ENCODE peak calls at places on chromosomes 2 and 18, in four cellular contexts. P is endothelial cell of umbilical vein, C is spleen, D is NB4. O is an unnamed sample.

GRCh38 chr2:159811232-159811631 is 13.2 kb upstream of the CD302 start:
- DNase-seq in P (no peak), D (no peak), C (no peak), O (no peak)

GRCh38 chr2:217954971-217955740 is 47.6 kb downstream of the TNS1 start:
- DNase-seq in D (no peak), P (no peak), C (peak), O (no peak)

GRCh38 chr2:19682493-19682892 is 219.3 kb downstream of the TTC32 start:
- DNase-seq in P (no peak), D (no peak), C (no peak), O (no peak)

GRCh38 chr2:105261061-105261460 is 19.5 kb downstream of the GPR45 start:
- DNase-seq in P (no peak), C (no peak), D (no peak), O (no peak)

GRCh38 chr2:239211391-239212094 is 189.3 kb downstream of the HDAC4 start:
- DNase-seq in C (no peak), P (no peak), D (no peak), O (no peak)

GRCh38 chr18:47113796-47114540 is 36.3 kb downstream of the HDHD2 start:
- DNase-seq in P (no peak), D (no peak), C (no peak), O (no peak)

GRCh38 chr2:234102112-234102511 is 51.6 kb downstream of the SPP2 start:
- DNase-seq in D (no peak), C (no peak), P (no peak), O (no peak)

GRCh38 chr2:72112421-72112820 is 35.2 kb downstream of the CYP26B1 start:
- DNase-seq in P (peak), D (no peak), C (no peak), O (no peak)

GRCh38 chr2:24970483-24971299 is 1.1 kb downstream of the DNAJC27 start:
- DNase-seq in C (no peak), P (peak), D (peak), O (peak)

GRCh38 chr2:110869472-110870446 is 137.4 kb downstream of the ACOXL start:
- DNase-seq in D (peak), C (no peak), P (no peak), O (no peak)

GRCh38 chr2:86221066-86221684 is 21.9 kb downstream of the MRPL35 start:
- DNase-seq in D (peak), P (peak), C (no peak), O (peak)

GRCh38 chr2:104033399-104033798 is 820.5 kb upstream of the POU3F3 start:
- DNase-seq in D (peak), C (no peak), P (no peak), O (no peak)

GRCh38 chr2:61362873-61363272 is 108.0 kb downstream of the USP34 start:
- DNase-seq in C (no peak), D (no peak), P (no peak), O (no peak)

GRCh38 chr2:13009027-13009426 is 292.3 kb downstream of the TRIB2 start:
- DNase-seq in D (no peak), P (no peak), C (no peak), O (no peak)

GRCh38 chr18:49230331-49230730 is 230.1 kb downstream of the DYM start:
- DNase-seq in D (no peak), C (no peak), P (no peak), O (no peak)

GRCh38 chr18:79337184-79337583 is 58.5 kb upstream of the NFATC1 start:
- DNase-seq in D (no peak), P (no peak), C (no peak), O (no peak)

GRCh38 chr2:238872628-238873400 is 24.9 kb downstream of the TWIST2 start:
- DNase-seq in D (no peak), P (no peak), C (peak), O (no peak)

GRCh38 chr2:133504566-133505505 is 63.4 kb downstream of the NCKAP5 start:
- DNase-seq in C (no peak), D (no peak), P (peak), O (no peak)

GRCh38 chr2:104658840-104659591 is 194.9 kb upstream of the POU3F3 start:
- DNase-seq in D (no peak), P (no peak), C (no peak), O (no peak)

GRCh38 chr2:167607211-167607610 is 640.2 kb downstream of the STK39 start:
- DNase-seq in P (no peak), D (no peak), C (no peak), O (no peak)

GRCh38 chr2:199668648-199669047 is 182.3 kb downstream of the FTCDNL1 start:
- DNase-seq in D (no peak), C (no peak), P (no peak), O (no peak)

GRCh38 chr2:63735931-63736820 is 105.5 kb upstream of the UGP2 start:
- DNase-seq in C (no peak), D (no peak), P (peak), O (no peak)

GRCh38 chr2:185316383-185316782 is 422.2 kb upstream of the FSIP2 start:
- DNase-seq in C (no peak), D (no peak), P (no peak), O (no peak)

GRCh38 chr2:224778474-224778877 is 62.3 kb upstream of the CCDC195 start:
- DNase-seq in D (peak), C (no peak), P (peak), O (peak)

GRCh38 chr18:77203851-77204250 is 45.8 kb upstream of the GALR1 start:
- DNase-seq in P (no peak), C (no peak), D (no peak), O (no peak)

GRCh38 chr2:147641644-147642043 is 203.2 kb upstream of the ACVR2A start:
- DNase-seq in C (no peak), D (no peak), P (no peak), O (no peak)

GRCh38 chr2:133717497-133717896 is 149.2 kb upstream of the NCKAP5 start:
- DNase-seq in C (no peak), D (no peak), P (no peak), O (no peak)

GRCh38 chr2:128535928-128536327 is 217.3 kb upstream of the HS6ST1 start:
- DNase-seq in P (peak), C (peak), D (peak), O (no peak)

GRCh38 chr2:189782221-189782671 is 1.9 kb downstream of the ORMDL1 start:
- DNase-seq in C (no peak), P (no peak), D (peak), O (peak)

GRCh38 chr2:212919238-212919637 is 232.2 kb downstream of the IKZF2 start:
- DNase-seq in C (no peak), D (no peak), P (no peak), O (no peak)

GRCh38 chr2:72149556-72150156 is 2.0 kb upstream of the CYP26B1 start:
- DNase-seq in P (peak), C (peak), D (no peak), O (no peak)

GRCh38 chr2:18456026-18456425 is 104.4 kb downstream of the RDH14 start:
- DNase-seq in C (no peak), D (no peak), P (peak), O (no peak)

GRCh38 chr2:75258620-75259019 is 59.3 kb upstream of the TACR1 start:
- DNase-seq in C (no peak), P (no peak), D (no peak), O (no peak)

GRCh38 chr2:172102159-172102857 is 392 bp downstream of the DLX2 start:
- DNase-seq in D (peak), C (peak), P (peak), O (peak)

GRCh38 chr2:9815844-9816279 is 27.4 kb upstream of the TAF1B start:
- DNase-seq in P (no peak), D (no peak), C (no peak), O (no peak)

GRCh38 chr2:21453728-21454127 is 330.0 kb downstream of the TDRD15 start:
- DNase-seq in D (no peak), C (no peak), P (no peak), O (no peak)

GRCh38 chr2:67234443-67234842 is 162.7 kb upstream of the ETAA1 start:
- DNase-seq in P (peak), C (no peak), D (peak), O (no peak)

GRCh38 chr2:226184940-226185575 is 614.6 kb downstream of the IRS1 start:
- DNase-seq in C (no peak), D (peak), P (no peak), O (no peak)

GRCh38 chr18:10239138-10239537 is 215.3 kb upstream of the APCDD1 start:
- DNase-seq in C (no peak), D (no peak), P (peak), O (no peak)

GRCh38 chr2:206984206-206984605 is 44.9 kb downstream of the CPO start:
- DNase-seq in D (peak), C (no peak), P (no peak), O (no peak)

GRCh38 chr2:206981739-206982336 is 42.5 kb downstream of the CPO start:
- DNase-seq in P (peak), C (peak), D (peak), O (peak)

GRCh38 chr2:206981089-206981674 is 41.9 kb downstream of the CPO start:
- DNase-seq in P (no peak), D (no peak), C (no peak), O (no peak)

GRCh38 chr2:206983156-206983875 is 44.0 kb downstream of the CPO start:
- DNase-seq in C (no peak), P (no peak), D (no peak), O (no peak)

GRCh38 chr2:206982360-206982759 is 43.0 kb downstream of the CPO start:
- DNase-seq in D (no peak), C (no peak), P (no peak), O (no peak)
- TF ChIP-seq POLR2A in D (no peak), C (no peak), P (no peak), O (no peak)

GRCh38 chr2:14634885-14635871 is 2.7 kb downstream of the LRATD1 start:
- DNase-seq in D (no peak), P (peak), C (peak), O (no peak)
- TF ChIP-seq POLR2A in D (no peak), P (no peak), C (no peak), O (no peak)

GRCh38 chr2:30216157-30216556 is 15.2 kb upstream of the LBH start:
- DNase-seq in C (no peak), D (no peak), P (no peak), O (no peak)

GRCh38 chr2:30218814-30219213 is 12.5 kb upstream of the LBH start:
- DNase-seq in C (no peak), P (no peak), D (no peak), O (no peak)

GRCh38 chr2:30219886-30220478 is 11.4 kb upstream of the LBH start:
- DNase-seq in D (no peak), P (no peak), C (no peak), O (no peak)

GRCh38 chr2:30221531-30221930 is 9.8 kb upstream of the LBH start:
- DNase-seq in P (no peak), C (no peak), D (no peak), O (no peak)

DNA sequence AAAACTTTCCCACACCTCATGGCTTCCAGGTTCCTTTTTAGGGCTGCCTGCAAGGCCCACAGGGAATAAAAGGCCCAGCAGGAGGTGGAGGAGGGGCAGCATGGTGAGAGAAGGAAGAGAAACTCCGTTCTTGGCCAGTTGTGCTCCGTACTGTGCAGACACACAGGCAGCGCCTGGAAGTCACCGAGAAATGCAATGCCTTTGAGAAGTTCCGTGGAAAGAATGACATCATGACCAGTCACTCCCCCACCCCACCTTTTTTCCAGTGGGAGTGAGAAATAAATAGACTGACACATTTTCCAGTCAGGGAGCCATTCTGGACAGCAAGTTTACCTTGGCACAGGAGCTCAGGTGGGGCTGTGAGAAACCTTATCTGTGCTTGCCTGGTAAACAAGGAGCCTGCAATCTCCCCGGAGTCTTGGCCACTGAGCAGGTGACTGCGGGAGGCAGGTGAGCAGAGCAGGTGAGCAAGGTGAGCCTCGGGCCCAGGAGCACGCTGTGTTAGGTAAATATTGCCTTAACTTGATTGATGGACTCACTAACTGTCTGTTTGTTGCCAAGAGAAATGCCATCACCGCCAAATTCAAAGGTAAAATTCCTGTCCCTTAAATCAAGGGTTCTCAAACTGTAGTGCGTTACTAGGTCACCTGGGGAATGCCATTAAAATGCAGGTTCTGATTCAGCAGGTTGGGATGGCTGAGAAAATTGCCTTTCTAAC is 13.5 kb upstream of the LBH start:
- DNase-seq in P (no peak), C (no peak), D (no peak), O (no peak)
- TF ChIP-seq POLR2A in P (no peak), C (no peak), D (no peak), O (no peak)

GRCh38 chr2:23828986-23829385 is 97.9 kb downstream of the ATAD2B start:
- DNase-seq in C (no peak), P (no peak), D (no peak), O (no peak)
- TF ChIP-seq POLR2A in C (no peak), P (no peak), D (no peak), O (no peak)

GRCh38 chr2:233079473-233079877 is 19.3 kb downstream of the INPP5D start:
- DNase-seq in P (no peak), C (peak), D (no peak), O (no peak)
- TF ChIP-seq POLR2A in P (no peak), C (no peak), D (no peak), O (no peak)

GRCh38 chr18:55589625-55590291 is 1.8 kb upstream of the TCF4 start:
- DNase-seq in P (peak), C (peak), D (peak), O (peak)
- TF ChIP-seq POLR2A in P (peak), C (peak), D (no peak), O (peak)

GRCh38 chr2:118088051-118089014 is at the start of gene INSIG2:
- DNase-seq in P (peak), D (peak), C (peak), O (peak)
- TF ChIP-seq POLR2A in P (peak), D (peak), C (no peak), O (peak)

GRCh38 chr2:95274291-95275150 is at the start of gene PROM2:
- DNase-seq in D (no peak), C (peak), P (no peak), O (no peak)
- TF ChIP-seq POLR2A in D (no peak), C (no peak), P (no peak), O (no peak)

DNA sequence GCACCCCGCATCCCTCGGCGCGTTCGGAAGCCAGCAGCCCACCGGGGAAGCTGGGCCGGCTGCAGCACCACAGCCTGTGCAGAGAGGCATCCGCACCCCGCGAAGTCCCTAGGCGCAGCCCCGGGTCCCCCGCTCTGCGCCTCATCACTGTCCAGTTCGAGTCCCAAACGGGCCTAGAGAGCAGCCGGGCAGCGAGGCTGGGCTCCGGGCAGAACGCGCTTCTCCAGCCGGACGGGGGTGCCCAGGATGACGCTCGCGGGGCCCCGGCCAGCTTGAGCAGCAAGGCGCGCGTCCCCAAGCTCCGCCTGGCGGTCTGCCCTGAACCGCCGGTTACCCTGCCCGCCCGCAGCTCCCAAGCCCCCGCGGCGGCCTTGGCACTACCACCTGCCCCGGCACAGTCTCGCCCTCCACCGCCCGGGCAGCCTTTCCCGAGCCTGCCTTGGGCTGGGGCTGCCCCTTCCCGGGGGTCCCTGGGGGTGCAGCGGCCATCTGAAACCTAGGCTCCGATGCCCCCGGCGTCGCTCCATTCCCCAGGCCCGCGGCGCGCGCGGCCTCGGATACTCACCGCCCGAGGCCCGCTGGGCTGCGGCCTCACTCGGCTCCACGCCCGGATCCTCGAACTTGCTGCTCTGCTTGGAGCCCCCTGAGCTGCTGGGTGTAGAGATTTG is 600 bp downstream of the SLC16A14 start:
- DNase-seq in P (peak), C (peak), D (peak), O (peak)
- TF ChIP-seq POLR2A in P (no peak), C (no peak), D (no peak), O (no peak)

GRCh38 chr18:50969448-50969847 is 1.6 kb downstream of the ELAC1 start:
- DNase-seq in C (no peak), P (no peak), D (no peak), O (peak)

GRCh38 chr18:50970006-50970405 is 2.2 kb downstream of the ELAC1 start:
- DNase-seq in P (no peak), D (no peak), C (no peak), O (no peak)

GRCh38 chr18:50973367-50974126 is 5.7 kb downstream of the ELAC1 start:
- DNase-seq in D (peak), P (no peak), C (no peak), O (peak)

DNA sequence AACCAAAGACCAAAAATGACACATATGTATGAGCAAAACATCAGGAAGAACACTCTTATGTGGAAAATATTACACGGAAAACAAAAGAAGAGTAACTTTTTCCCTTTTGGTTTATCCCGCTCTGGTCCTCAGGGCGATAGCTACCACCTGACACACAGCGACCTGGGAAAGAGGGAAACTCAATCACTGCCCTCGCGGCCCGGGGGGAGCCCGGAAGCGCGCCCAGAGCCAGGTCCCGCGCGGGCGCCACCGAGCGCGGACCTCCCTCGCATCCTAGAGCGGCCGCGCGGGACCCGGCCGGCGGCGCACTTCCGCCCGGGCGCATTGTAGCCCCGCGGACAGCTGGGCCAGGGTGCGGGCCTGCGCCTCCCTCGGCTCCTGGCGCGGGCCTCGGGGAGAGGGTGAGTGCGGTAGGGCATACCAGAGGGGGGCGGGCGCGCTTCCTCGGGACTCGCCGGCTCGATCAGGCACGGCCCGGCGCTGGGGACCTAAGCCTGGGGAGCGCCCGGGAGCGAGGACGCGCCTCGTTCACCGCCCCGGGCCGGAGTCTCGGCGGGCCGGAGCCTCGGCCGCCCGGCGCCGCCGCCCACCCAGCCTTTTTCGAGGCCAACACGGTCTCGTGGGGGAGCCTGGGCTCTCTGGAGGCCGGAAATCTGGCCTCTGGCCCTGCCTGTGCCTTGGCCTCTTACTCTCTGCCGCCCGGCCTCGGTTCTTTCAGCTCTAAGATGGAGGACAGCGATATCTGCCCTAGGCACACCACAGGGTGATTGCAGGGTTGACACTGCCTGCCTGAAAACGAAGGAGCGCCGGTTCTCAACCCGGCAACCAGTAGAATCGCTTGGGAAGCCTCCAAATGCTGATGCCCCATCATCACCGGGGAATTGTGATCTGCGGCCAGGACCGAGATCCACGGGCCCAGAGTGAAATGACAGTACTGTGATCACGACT is at the start of gene ELAC1:
- DNase-seq in D (peak), C (peak), P (peak), O (peak)
- TF ChIP-seq POLR2A in D (peak), C (peak), P (peak), O (peak)